ENCODE peak calls at places on chromosome 10, in nine cellular contexts. H, S, A, L, D, W, R, Z and Q are unnamed samples.

GRCh38 chr10:88979153-88979562 is 11.4 kb upstream of the FAS start:
- DNase-seq in H (peak), S (no peak), A (no peak), L (no peak), D (no peak), W (peak), R (no peak), Z (no peak), Q (peak)

GRCh38 chr10:69051303-69051702 is 36.6 kb upstream of the SRGN start:
- DNase-seq in H (peak), S (no peak), A (no peak), L (no peak), D (no peak), W (no peak), R (no peak), Z (no peak), Q (no peak)

GRCh38 chr10:92291921-92292860 is 1.2 kb downstream of the MARCHF5 start:
- DNase-seq in H (peak), S (peak), A (peak), L (no peak), D (peak), W (peak), R (peak), Z (no peak), Q (peak)

GRCh38 chr10:110820321-110820814 is 51.4 kb upstream of the PDCD4 start:
- DNase-seq in H (peak), S (no peak), A (no peak), L (no peak), D (no peak), W (peak), R (no peak), Z (no peak), Q (no peak)

GRCh38 chr10:35398355-35398754 is 62.0 kb downstream of the CCNY start:
- DNase-seq in H (no peak), S (no peak), A (no peak), L (no peak), D (no peak), W (no peak), R (peak), Z (no peak), Q (no peak)

GRCh38 chr10:32049113-32049512 is 7.1 kb downstream of the KIF5B start:
- DNase-seq in H (peak), S (no peak), A (no peak), L (no peak), D (no peak), W (no peak), R (no peak), Z (no peak), Q (no peak)

GRCh38 chr10:61662794-61663259 is at the start of gene CABCOCO1:
- DNase-seq in H (peak), S (peak), A (peak), L (no peak), D (no peak), W (peak), R (peak), Z (no peak), Q (peak)

GRCh38 chr10:103042129-103042528 is 124.0 kb downstream of the CNNM2 start:
- DNase-seq in H (no peak), S (no peak), A (no peak), L (no peak), D (no peak), W (no peak), R (no peak), Z (no peak), Q (no peak)

GRCh38 chr10:69318997-69319727 is 40.9 kb downstream of the HK1 start:
- DNase-seq in H (peak), S (peak), A (peak), L (peak), D (peak), W (peak), R (peak), Z (no peak), Q (no peak)

GRCh38 chr10:27536437-27536836 is 32.3 kb downstream of the RAB18 start:
- DNase-seq in H (no peak), S (no peak), A (no peak), L (no peak), D (no peak), W (no peak), R (no peak), Z (no peak), Q (no peak)

GRCh38 chr10:88256013-88256680 is 327.0 kb downstream of the RNLS start:
- DNase-seq in H (no peak), S (no peak), A (no peak), L (no peak), D (no peak), W (peak), R (no peak), Z (no peak), Q (no peak)

GRCh38 chr10:25465582-25466372 is 291.0 kb downstream of the GPR158 start:
- DNase-seq in H (no peak), S (no peak), A (no peak), L (no peak), D (no peak), W (no peak), R (no peak), Z (no peak), Q (no peak)

GRCh38 chr10:36336315-36336714 is 694.2 kb upstream of the FZD8 start:
- DNase-seq in H (no peak), S (no peak), A (no peak), L (no peak), D (no peak), W (no peak), R (no peak), Z (no peak), Q (no peak)

GRCh38 chr10:28410420-28411135 is 107.7 kb upstream of the MPP7 start:
- DNase-seq in H (no peak), S (no peak), A (no peak), L (no peak), D (no peak), W (no peak), R (no peak), Z (no peak), Q (no peak)

GRCh38 chr10:100717166-100717565 is 28.2 kb upstream of the PAX2 start:
- DNase-seq in H (no peak), S (no peak), A (no peak), L (no peak), D (no peak), W (no peak), R (no peak), Z (no peak), Q (no peak)

GRCh38 chr10:129755075-129756020 is 208.7 kb downstream of the EBF3 start:
- DNase-seq in H (no peak), S (no peak), A (no peak), L (no peak), D (no peak), W (no peak), R (no peak), Z (no peak), Q (no peak)

GRCh38 chr10:116947838-116948529 is 57.0 kb downstream of the SHTN1 start:
- DNase-seq in H (no peak), S (peak), A (no peak), L (no peak), D (no peak), W (no peak), R (peak), Z (peak), Q (no peak)

GRCh38 chr10:80272793-80273522 is 16.5 kb downstream of the MAT1A start:
- DNase-seq in H (no peak), S (no peak), A (no peak), L (no peak), D (no peak), W (no peak), R (no peak), Z (no peak), Q (peak)

GRCh38 chr10:104260775-104261115 is 6.1 kb downstream of the GSTO1 start:
- DNase-seq in H (peak), S (no peak), A (no peak), L (no peak), D (no peak), W (no peak), R (no peak), Z (no peak), Q (no peak)

GRCh38 chr10:84234508-84234907 is 6.8 kb downstream of the LRIT1 start:
- DNase-seq in H (no peak), S (no peak), A (no peak), L (no peak), D (no peak), W (no peak), R (no peak), Z (no peak), Q (no peak)

GRCh38 chr10:60979667-60980104 is 35.7 kb upstream of the RHOBTB1 start:
- DNase-seq in H (no peak), S (no peak), A (no peak), L (no peak), D (no peak), W (no peak), R (no peak), Z (no peak), Q (no peak)

GRCh38 chr10:21497177-21497807 is 28.2 kb downstream of the SKIDA1 start:
- DNase-seq in H (peak), S (peak), A (peak), L (no peak), D (no peak), W (peak), R (peak), Z (peak), Q (peak)

GRCh38 chr10:59006511-59007306 is 169.7 kb upstream of the PHYHIPL start:
- DNase-seq in H (peak), S (no peak), A (no peak), L (no peak), D (no peak), W (no peak), R (peak), Z (peak), Q (no peak)

GRCh38 chr10:88616250-88616977 is 29.9 kb downstream of the LIPJ start:
- DNase-seq in H (no peak), S (no peak), A (no peak), L (no peak), D (no peak), W (peak), R (peak), Z (no peak), Q (no peak)

GRCh38 chr10:95246582-95247051 is 44.2 kb downstream of the PDLIM1 start:
- DNase-seq in H (peak), S (peak), A (peak), L (peak), D (peak), W (peak), R (peak), Z (no peak), Q (peak)

GRCh38 chr10:17003666-17004065 is 125.9 kb downstream of the CUBN start:
- DNase-seq in H (no peak), S (no peak), A (no peak), L (no peak), D (no peak), W (no peak), R (no peak), Z (no peak), Q (no peak)

GRCh38 chr10:77532068-77532467 is 105.5 kb downstream of the KCNMA1 start:
- DNase-seq in H (peak), S (no peak), A (no peak), L (no peak), D (no peak), W (no peak), R (no peak), Z (no peak), Q (peak)

GRCh38 chr10:5575144-5575481 is 50.4 kb downstream of the CALML3 start:
- DNase-seq in H (no peak), S (no peak), A (no peak), L (no peak), D (no peak), W (no peak), R (no peak), Z (no peak), Q (peak)